ENCODE peak calls at places on chromosome 11, in seven cellular contexts. One of them, this sample, is unnamed.

GRCh38 chr11:64000026-64000739 is 13.9 kb downstream of the OTUB1 start:
- DNase-seq in heart left ventricle: peak
- DNase-seq in AG10803: peak
- DNase-seq in upper lobe of left lung: peak
- DNase-seq in thoracic aorta: no peak
- DNase-seq in AG09319: peak
- DNase-seq in tibial artery: peak
- DNase-seq in this sample: peak

GRCh38 chr11:63667993-63668392 is 3.2 kb downstream of the ATL3 start:
- DNase-seq in heart left ventricle: no peak
- DNase-seq in AG10803: peak
- DNase-seq in upper lobe of left lung: no peak
- DNase-seq in thoracic aorta: no peak
- DNase-seq in AG09319: peak
- DNase-seq in tibial artery: no peak
- DNase-seq in this sample: no peak

GRCh38 chr11:110076388-110076965 is 16.7 kb upstream of the ZC3H12C start:
- DNase-seq in heart left ventricle: no peak
- DNase-seq in AG10803: peak
- DNase-seq in upper lobe of left lung: no peak
- DNase-seq in thoracic aorta: no peak
- DNase-seq in AG09319: no peak
- DNase-seq in tibial artery: no peak
- DNase-seq in this sample: no peak

GRCh38 chr11:9838961-9839360 is 175.1 kb downstream of the SWAP70 start:
- DNase-seq in heart left ventricle: no peak
- DNase-seq in AG10803: no peak
- DNase-seq in upper lobe of left lung: no peak
- DNase-seq in thoracic aorta: no peak
- DNase-seq in AG09319: no peak
- DNase-seq in tibial artery: no peak
- DNase-seq in this sample: no peak

GRCh38 chr11:116731821-116732739 is 40.7 kb downstream of the BUD13 start:
- DNase-seq in heart left ventricle: no peak
- DNase-seq in AG10803: no peak
- DNase-seq in upper lobe of left lung: no peak
- DNase-seq in thoracic aorta: no peak
- DNase-seq in AG09319: no peak
- DNase-seq in tibial artery: peak
- DNase-seq in this sample: no peak

GRCh38 chr11:67420147-67420645 is 4.7 kb downstream of the CARNS1 start:
- DNase-seq in heart left ventricle: no peak
- DNase-seq in AG10803: no peak
- DNase-seq in upper lobe of left lung: no peak
- DNase-seq in thoracic aorta: no peak
- DNase-seq in AG09319: no peak
- DNase-seq in tibial artery: no peak
- DNase-seq in this sample: no peak

GRCh38 chr11:123072279-123072678 is 10.3 kb upstream of the HSPA8 start:
- DNase-seq in heart left ventricle: no peak
- DNase-seq in AG10803: no peak
- DNase-seq in upper lobe of left lung: peak
- DNase-seq in thoracic aorta: no peak
- DNase-seq in AG09319: no peak
- DNase-seq in tibial artery: no peak
- DNase-seq in this sample: no peak

GRCh38 chr11:39910087-39910486 is 1549.4 kb downstream of the LRRC4C start:
- DNase-seq in heart left ventricle: no peak
- DNase-seq in AG10803: no peak
- DNase-seq in upper lobe of left lung: no peak
- DNase-seq in thoracic aorta: no peak
- DNase-seq in AG09319: no peak
- DNase-seq in tibial artery: no peak
- DNase-seq in this sample: no peak

GRCh38 chr11:122101625-122102291 is 14.3 kb downstream of the BLID start:
- DNase-seq in heart left ventricle: peak
- DNase-seq in AG10803: peak
- DNase-seq in upper lobe of left lung: peak
- DNase-seq in thoracic aorta: peak
- DNase-seq in AG09319: peak
- DNase-seq in tibial artery: peak
- DNase-seq in this sample: peak

GRCh38 chr11:133663135-133663534 is 130.8 kb upstream of the OPCML start:
- DNase-seq in heart left ventricle: no peak
- DNase-seq in AG10803: no peak
- DNase-seq in upper lobe of left lung: no peak
- DNase-seq in thoracic aorta: no peak
- DNase-seq in AG09319: no peak
- DNase-seq in tibial artery: no peak
- DNase-seq in this sample: peak

GRCh38 chr11:33553486-33553885 is 147.1 kb downstream of the C11orf91 start:
- DNase-seq in heart left ventricle: no peak
- DNase-seq in AG10803: no peak
- DNase-seq in upper lobe of left lung: no peak
- DNase-seq in thoracic aorta: no peak
- DNase-seq in AG09319: no peak
- DNase-seq in tibial artery: no peak
- DNase-seq in this sample: no peak

GRCh38 chr11:71342951-71343827 is 90.8 kb upstream of the SHANK2 start:
- DNase-seq in heart left ventricle: no peak
- DNase-seq in AG10803: peak
- DNase-seq in upper lobe of left lung: peak
- DNase-seq in thoracic aorta: no peak
- DNase-seq in AG09319: no peak
- DNase-seq in tibial artery: peak
- DNase-seq in this sample: no peak

GRCh38 chr11:61688368-61689163 is 8.4 kb downstream of the DAGLA start:
- DNase-seq in heart left ventricle: peak
- DNase-seq in AG10803: peak
- DNase-seq in upper lobe of left lung: peak
- DNase-seq in thoracic aorta: no peak
- DNase-seq in AG09319: peak
- DNase-seq in tibial artery: peak
- DNase-seq in this sample: no peak

GRCh38 chr11:114413958-114414357 is 13.5 kb downstream of the RBM7 start:
- DNase-seq in heart left ventricle: no peak
- DNase-seq in AG10803: no peak
- DNase-seq in upper lobe of left lung: no peak
- DNase-seq in thoracic aorta: no peak
- DNase-seq in AG09319: no peak
- DNase-seq in tibial artery: no peak
- DNase-seq in this sample: no peak

GRCh38 chr11:85569525-85569924 is 57.6 kb downstream of the DLG2 start:
- DNase-seq in heart left ventricle: no peak
- DNase-seq in AG10803: no peak
- DNase-seq in upper lobe of left lung: no peak
- DNase-seq in thoracic aorta: no peak
- DNase-seq in AG09319: no peak
- DNase-seq in tibial artery: no peak
- DNase-seq in this sample: no peak

GRCh38 chr11:124656759-124657627 is 16.5 kb downstream of the SIAE start:
- DNase-seq in heart left ventricle: no peak
- DNase-seq in AG10803: no peak
- DNase-seq in upper lobe of left lung: no peak
- DNase-seq in thoracic aorta: no peak
- DNase-seq in AG09319: no peak
- DNase-seq in tibial artery: no peak
- DNase-seq in this sample: no peak

GRCh38 chr11:117072517-117073218 is 25.6 kb downstream of the SIK3 start:
- DNase-seq in heart left ventricle: no peak
- DNase-seq in AG10803: peak
- DNase-seq in upper lobe of left lung: no peak
- DNase-seq in thoracic aorta: no peak
- DNase-seq in AG09319: peak
- DNase-seq in tibial artery: no peak
- DNase-seq in this sample: no peak

GRCh38 chr11:78156081-78156844 is 16.8 kb upstream of the ALG8 start:
- DNase-seq in heart left ventricle: no peak
- DNase-seq in AG10803: peak
- DNase-seq in upper lobe of left lung: no peak
- DNase-seq in thoracic aorta: no peak
- DNase-seq in AG09319: no peak
- DNase-seq in tibial artery: no peak
- DNase-seq in this sample: no peak

DNA sequence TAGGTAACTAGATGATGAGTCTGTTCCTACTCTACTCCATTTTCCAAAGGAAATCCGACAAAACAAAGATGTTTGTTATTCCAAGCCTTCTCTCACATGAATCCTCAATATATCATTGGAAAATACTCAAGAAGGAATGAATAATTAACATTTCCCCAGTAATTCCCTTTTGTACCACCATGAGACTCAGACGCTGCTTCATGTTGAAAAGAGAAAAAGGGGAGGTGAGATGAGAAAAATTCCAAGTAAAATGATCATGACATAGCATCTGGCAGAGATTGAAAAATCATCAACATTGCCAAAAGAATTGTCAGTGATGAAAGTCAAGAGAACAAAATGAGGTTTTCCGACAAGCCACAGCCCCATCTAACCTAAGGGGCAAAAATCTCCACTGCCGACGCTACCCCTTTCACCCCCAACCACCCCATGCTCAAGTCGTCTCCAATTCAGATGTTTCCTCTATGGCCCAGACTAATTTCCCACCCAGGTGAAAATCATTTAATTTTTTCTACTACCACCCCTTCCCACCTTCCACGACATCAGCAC is 1.3 kb downstream of the RAB6A start:
- DNase-seq in heart left ventricle: no peak
- DNase-seq in AG10803: peak
- DNase-seq in upper lobe of left lung: no peak
- DNase-seq in thoracic aorta: no peak
- DNase-seq in AG09319: no peak
- DNase-seq in tibial artery: no peak
- DNase-seq in this sample: no peak
- TF ChIP-seq CTCF in heart left ventricle: no peak
- TF ChIP-seq CTCF in AG10803: peak
- TF ChIP-seq CTCF in upper lobe of left lung: no peak
- TF ChIP-seq CTCF in thoracic aorta: peak
- TF ChIP-seq CTCF in AG09319: peak
- TF ChIP-seq CTCF in tibial artery: peak
- TF ChIP-seq CTCF in this sample: peak

GRCh38 chr11:19739872-19740271 is 27.2 kb downstream of the NAV2 start:
- DNase-seq in heart left ventricle: no peak
- DNase-seq in AG10803: peak
- DNase-seq in upper lobe of left lung: no peak
- DNase-seq in thoracic aorta: no peak
- DNase-seq in AG09319: no peak
- DNase-seq in tibial artery: no peak
- DNase-seq in this sample: no peak
- TF ChIP-seq CTCF in heart left ventricle: no peak
- TF ChIP-seq CTCF in AG10803: peak
- TF ChIP-seq CTCF in upper lobe of left lung: no peak
- TF ChIP-seq CTCF in thoracic aorta: no peak
- TF ChIP-seq CTCF in AG09319: peak
- TF ChIP-seq CTCF in tibial artery: peak
- TF ChIP-seq CTCF in this sample: peak

GRCh38 chr11:121063728-121064127 is 37.3 kb upstream of the TECTA start:
- DNase-seq in heart left ventricle: no peak
- DNase-seq in AG10803: no peak
- DNase-seq in upper lobe of left lung: no peak
- DNase-seq in thoracic aorta: no peak
- DNase-seq in AG09319: no peak
- DNase-seq in tibial artery: no peak
- DNase-seq in this sample: no peak
- TF ChIP-seq CTCF in heart left ventricle: peak
- TF ChIP-seq CTCF in AG10803: peak
- TF ChIP-seq CTCF in upper lobe of left lung: peak
- TF ChIP-seq CTCF in thoracic aorta: peak
- TF ChIP-seq CTCF in AG09319: peak
- TF ChIP-seq CTCF in tibial artery: no peak
- TF ChIP-seq CTCF in this sample: peak

GRCh38 chr11:132158091-132158490 is 787.7 kb downstream of the NTM start:
- DNase-seq in heart left ventricle: no peak
- DNase-seq in AG10803: peak
- DNase-seq in upper lobe of left lung: no peak
- DNase-seq in thoracic aorta: no peak
- DNase-seq in AG09319: no peak
- DNase-seq in tibial artery: no peak
- DNase-seq in this sample: no peak
- TF ChIP-seq CTCF in heart left ventricle: no peak
- TF ChIP-seq CTCF in AG10803: peak
- TF ChIP-seq CTCF in upper lobe of left lung: no peak
- TF ChIP-seq CTCF in thoracic aorta: no peak
- TF ChIP-seq CTCF in AG09319: peak
- TF ChIP-seq CTCF in tibial artery: no peak
- TF ChIP-seq CTCF in this sample: peak